ENCODE peak calls at places on chromosomes 4 and X, in five cellular contexts. D, R, T, F and I are unnamed samples.

GRCh38 chr4:17468638-17469221 is 43.2 kb downstream of the QDPR start:
- DNase-seq in D (no peak), R (peak; percentile 44), T (peak; percentile 36), F (no peak), I (no peak)

GRCh38 chr4:101693842-101694398 is 96.6 kb upstream of the BANK1 start:
- DNase-seq in D (no peak), R (no peak), T (no peak), F (no peak), I (no peak)

GRCh38 chrX:40132751-40133150 is 35.0 kb upstream of the BCOR start:
- DNase-seq in D (peak; percentile 69), R (peak; percentile 81), T (peak; percentile 80), F (no peak), I (peak; percentile 82)

GRCh38 chr4:107115185-107115847 is 79.2 kb upstream of the DKK2 start:
- DNase-seq in D (no peak), R (no peak), T (no peak), F (no peak), I (no peak)

GRCh38 chr4:168212656-168213055 is 105.9 kb downstream of the DDX60 start:
- DNase-seq in D (no peak), R (no peak), T (no peak), F (no peak), I (no peak)

GRCh38 chr4:13455411-13455810 is 28.7 kb downstream of the RAB28 start:
- DNase-seq in D (no peak), R (peak; percentile 76), T (no peak), F (no peak), I (no peak)

GRCh38 chr4:180668732-180669131 is 1574.5 kb upstream of the TENM3 start:
- DNase-seq in D (no peak), R (no peak), T (no peak), F (no peak), I (no peak)

GRCh38 chr4:8244931-8245460 is 24.6 kb upstream of the HTRA3 start:
- DNase-seq in D (peak; percentile 31), R (no peak), T (no peak), F (no peak), I (no peak)

GRCh38 chr4:152679414-152680281 is at the start of gene TMEM154:
- DNase-seq in D (peak; percentile 75), R (peak; percentile 53), T (peak; percentile 58), F (peak; percentile 95), I (peak; percentile 67)

GRCh38 chr4:52372269-52372668 is 286.8 kb downstream of the USP46 start:
- DNase-seq in D (no peak), R (no peak), T (no peak), F (no peak), I (no peak)

GRCh38 chr4:73729534-73730165 is 10.7 kb upstream of the CXCL8 start:
- DNase-seq in D (no peak), R (peak; percentile 92), T (peak; percentile 46), F (no peak), I (peak; percentile 70)

GRCh38 chrX:71606536-71607216 is 11.6 kb downstream of the CXCR3 start:
- DNase-seq in D (no peak), R (no peak), T (no peak), F (peak; percentile 56), I (no peak)

GRCh38 chr4:151004222-151004621 is 10.9 kb downstream of the LRBA start:
- DNase-seq in D (no peak), R (peak; percentile 76), T (no peak), F (no peak), I (no peak)

GRCh38 chr4:17535242-17535641 is 20.3 kb downstream of the CLRN2 start:
- DNase-seq in D (no peak), R (no peak), T (no peak), F (no peak), I (no peak)

GRCh38 chr4:95510877-95511276 is 37.9 kb downstream of the UNC5C start:
- DNase-seq in D (no peak), R (no peak), T (no peak), F (no peak), I (no peak)

GRCh38 chr4:184397516-184398163 is 76.7 kb downstream of the IRF2 start:
- DNase-seq in D (no peak), R (no peak), T (no peak), F (no peak), I (no peak)

GRCh38 chr4:185682236-185682635 is 129.8 kb downstream of the SORBS2 start:
- DNase-seq in D (no peak), R (peak; percentile 12), T (no peak), F (no peak), I (no peak)

GRCh38 chr4:89324671-89325070 is 17.1 kb upstream of the GPRIN3 start:
- DNase-seq in D (no peak), R (peak; percentile 0), T (no peak), F (no peak), I (no peak)

GRCh38 chr4:20203508-20203907 is 48.2 kb upstream of the SLIT2 start:
- DNase-seq in D (no peak), R (peak; percentile 92), T (no peak), F (no peak), I (no peak)

GRCh38 chrX:97155809-97156208 is 272.1 kb downstream of the RPA4 start:
- DNase-seq in D (no peak), R (no peak), T (no peak), F (no peak), I (no peak)

GRCh38 chr4:156732634-156733033 is 239.0 kb downstream of the PDGFC start:
- DNase-seq in D (no peak), R (peak; percentile 28), T (no peak), F (no peak), I (no peak)

GRCh38 chrX:131060147-131060546 is 2.0 kb downstream of the ARHGAP36 start:
- DNase-seq in D (no peak), R (no peak), T (no peak), F (no peak), I (no peak)

GRCh38 chr4:112274959-112275358 is 10.7 kb downstream of the TIFA start:
- DNase-seq in D (no peak), R (no peak), T (no peak), F (no peak), I (no peak)

GRCh38 chr4:109699553-109700225 is 3.6 kb downstream of the CASP6 start:
- DNase-seq in D (no peak), R (no peak), T (no peak), F (no peak), I (no peak)

GRCh38 chr4:81449018-81449417 is 22.7 kb downstream of the RASGEF1B start:
- DNase-seq in D (no peak), R (peak; percentile 40), T (no peak), F (no peak), I (no peak)

GRCh38 chr4:41346306-41347061 is 89.8 kb downstream of the UCHL1 start:
- DNase-seq in D (no peak), R (no peak), T (no peak), F (no peak), I (no peak)

GRCh38 chr4:101843054-101843453 is 52.5 kb downstream of the BANK1 start:
- DNase-seq in D (no peak), R (no peak), T (no peak), F (no peak), I (no peak)

GRCh38 chr4:124804584-124804983 is 92.1 kb upstream of the ANKRD50 start:
- DNase-seq in D (no peak), R (peak; percentile 18), T (no peak), F (no peak), I (no peak)

GRCh38 chr4:151957163-151957562 is 196.4 kb upstream of the GATB start:
- DNase-seq in D (no peak), R (no peak), T (no peak), F (no peak), I (no peak)

GRCh38 chr4:180356766-180357165 is 1886.4 kb upstream of the TENM3 start:
- DNase-seq in D (no peak), R (no peak), T (no peak), F (no peak), I (no peak)

GRCh38 chr4:165464813-165465381 is 86.1 kb downstream of the CPE start:
- DNase-seq in D (no peak), R (peak; percentile 48), T (no peak), F (no peak), I (no peak)

DNA sequence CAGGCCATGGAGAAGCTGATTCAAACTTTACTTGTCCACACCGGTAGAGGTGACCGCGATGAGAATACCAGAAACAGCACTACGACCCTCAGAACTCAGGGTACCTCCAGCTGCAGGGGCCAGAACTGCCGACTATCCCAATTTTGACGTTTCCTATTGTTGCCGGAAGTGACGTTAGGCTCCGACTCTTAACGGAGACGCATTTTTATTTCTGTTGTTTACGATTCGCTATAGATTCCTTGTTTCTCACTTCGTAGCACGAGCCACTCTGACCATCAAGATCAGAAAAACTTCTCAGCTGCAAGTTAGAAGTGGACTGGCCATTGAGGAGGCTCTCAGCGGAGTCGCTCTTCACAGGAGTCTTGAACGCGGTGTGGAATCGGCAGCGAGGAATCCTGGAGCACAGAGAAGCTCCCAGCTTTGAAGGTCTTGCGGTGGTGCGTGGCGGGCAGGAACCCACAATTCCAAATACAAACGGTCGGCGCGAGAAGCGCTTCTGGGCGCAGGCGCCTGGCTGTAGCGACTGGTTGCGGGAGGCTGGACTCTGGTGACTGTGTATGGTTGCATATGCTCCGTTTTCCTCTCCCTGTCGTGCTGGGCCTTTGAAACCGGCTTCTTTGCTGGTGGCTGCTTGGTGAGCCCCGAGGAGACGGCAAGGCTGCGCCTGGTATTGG is at the start of the genes CEP44 and FBXO8:
- DNase-seq in D (peak; percentile 84), R (peak; percentile 78), T (peak; percentile 79), F (peak; percentile 91), I (peak; percentile 65)
- TF ChIP-seq POLR2A in D (no peak), R (peak; percentile 22), T (peak; percentile 40), F (no peak), I (no peak)

GRCh38 chrX:69165116-69165651 is at the start of gene PJA1:
- DNase-seq in D (peak; percentile 75), R (peak; percentile 57), T (peak; percentile 82), F (peak; percentile 92), I (peak; percentile 69)
- TF ChIP-seq POLR2A in D (peak; percentile 60), R (peak; percentile 49), T (peak; percentile 78), F (no peak), I (no peak)

DNA sequence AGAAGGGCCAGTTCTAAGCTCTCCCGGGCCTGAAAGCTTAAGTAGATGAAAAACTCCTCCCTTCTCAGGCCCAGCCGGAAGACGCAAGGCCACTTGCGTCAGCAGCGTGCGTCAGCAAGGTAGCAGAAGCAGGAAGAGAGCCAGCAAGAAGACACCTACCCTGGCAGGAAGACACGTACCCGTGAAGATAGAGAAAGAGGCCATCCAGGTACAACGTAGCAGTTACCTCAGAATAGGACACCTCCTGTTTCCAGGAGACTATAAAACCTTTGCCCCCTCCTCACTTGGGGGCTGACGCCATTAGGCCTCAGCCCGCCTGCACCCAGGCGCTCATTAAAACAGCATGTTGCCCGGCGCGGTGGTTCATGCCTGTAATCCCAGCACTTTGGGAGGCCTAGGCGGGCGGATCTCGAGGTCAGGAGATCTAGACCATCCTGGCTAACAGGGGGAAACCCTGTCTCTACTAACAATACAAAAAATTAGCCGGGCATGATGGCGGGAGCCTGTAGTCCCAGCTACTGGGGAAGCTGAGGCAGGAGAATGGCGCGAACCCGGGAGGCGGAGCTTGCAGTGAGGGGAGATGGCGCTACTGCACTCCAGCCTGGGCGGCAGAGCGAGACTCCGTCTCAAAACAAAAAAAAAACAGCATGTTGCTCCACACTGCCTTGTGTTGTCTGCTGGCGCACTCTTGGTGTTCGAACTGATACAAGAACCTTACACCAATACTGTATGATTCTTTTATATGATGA is 242.7 kb upstream of the NWD2 start:
- DNase-seq in D (no peak), R (no peak), T (no peak), F (no peak), I (no peak)
- TF ChIP-seq POLR2A in D (no peak), R (no peak), T (no peak), F (no peak), I (no peak)

DNA sequence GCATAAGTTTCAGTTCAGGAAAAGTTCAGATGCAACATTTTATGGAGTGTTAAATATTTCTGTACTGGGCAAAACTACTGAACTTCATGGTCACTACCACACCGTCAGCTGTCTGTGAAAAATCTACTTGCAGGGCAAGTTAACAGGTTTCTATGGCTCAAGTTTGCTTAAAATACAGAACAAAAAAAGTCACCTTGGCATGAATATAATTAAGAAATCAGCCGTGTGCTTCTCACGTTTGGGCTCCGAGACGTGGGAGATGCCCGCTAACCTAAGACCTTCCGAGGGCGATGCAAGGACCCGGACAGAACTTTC is 633 bp downstream of the TAPT1 start:
- DNase-seq in D (no peak), R (no peak), T (no peak), F (no peak), I (no peak)
- TF ChIP-seq POLR2A in D (no peak), R (no peak), T (no peak), F (no peak), I (no peak)